ENCODE peak calls at places on chromosomes 2 and 18, in four cellular contexts. M, V, P and S are unnamed samples.

GRCh38 chr2:187098154-187098553 is 249.2 kb upstream of the ZSWIM2 start:
- DNase-seq in M (no peak), P (no peak), V (no peak), S (no peak)

GRCh38 chr18:74353169-74353775 is 37.6 kb downstream of the C18orf63 start:
- DNase-seq in V (peak), M (peak), P (peak), S (peak)

GRCh38 chr2:100875516-100876230 is 55.7 kb downstream of the NPAS2 start:
- DNase-seq in V (no peak), P (no peak), M (no peak), S (no peak)

GRCh38 chr2:50438293-50438692 is 593.6 kb downstream of the NRXN1 start:
- DNase-seq in V (no peak), P (no peak), M (no peak), S (no peak)

GRCh38 chr2:182784777-182785176 is 68.7 kb downstream of the DNAJC10 start:
- DNase-seq in M (no peak), P (no peak), V (no peak), S (no peak)

GRCh38 chr18:43965691-43966090 is 688.4 kb upstream of the SYT4 start:
- DNase-seq in M (no peak), P (no peak), V (no peak), S (no peak)

GRCh38 chr2:215899111-215900074 is 114.0 kb downstream of the MREG start:
- DNase-seq in P (no peak), V (no peak), M (no peak), S (no peak)

GRCh38 chr2:9764153-9764778 is 79.0 kb upstream of the TAF1B start:
- DNase-seq in V (peak), P (no peak), M (no peak), S (no peak)

GRCh38 chr2:25349397-25349796 is 7.7 kb upstream of the DNMT3A start:
- DNase-seq in V (no peak), M (no peak), P (no peak), S (no peak)